ENCODE peak calls at places on chromosomes 5 and 9, in four cellular contexts. Y is A549, R is hippocampal formation, L is right lobe of liver. D is an unnamed sample.

GRCh38 chr9:112544477-112544876 is 57.9 kb downstream of the KIAA1958 start:
- DNase-seq in Y (no peak), R (no peak), L (no peak), D (no peak)

GRCh38 chr9:136011703-136012496 is 50.7 kb upstream of the UBAC1 start:
- DNase-seq in Y (no peak), R (peak; percentile 39), L (peak; percentile 89), D (no peak)

GRCh38 chr5:28810751-28811136 is 1772.4 kb upstream of the CDH9 start:
- DNase-seq in Y (no peak), R (no peak), L (no peak), D (no peak)

GRCh38 chr5:131147258-131147657 is 17.8 kb downstream of the HINT1 start:
- DNase-seq in Y (no peak), R (no peak), L (no peak), D (no peak)

GRCh38 chr5:141915881-141916336 is 7.8 kb upstream of the DELE1 start:
- DNase-seq in Y (no peak), R (no peak), L (no peak), D (no peak)

GRCh38 chr5:157793298-157793791 is 49.8 kb downstream of the LSM11 start:
- DNase-seq in Y (no peak), R (no peak), L (no peak), D (no peak)

GRCh38 chr9:2356391-2356790 is 265.2 kb upstream of the VLDLR start:
- DNase-seq in Y (no peak), R (no peak), L (no peak), D (no peak)

GRCh38 chr5:123142206-123142915 is 53.3 kb downstream of the PRDM6 start:
- DNase-seq in Y (no peak), R (no peak), L (no peak), D (no peak)

GRCh38 chr9:130680836-130681768 is 12.5 kb upstream of the EXOSC2 start:
- DNase-seq in Y (peak; percentile 95), R (no peak), L (peak; percentile 90), D (peak; percentile 97)

GRCh38 chr9:137049544-137050449 is 3.8 kb upstream of the NPDC1 start:
- DNase-seq in Y (peak; percentile 73), R (peak; percentile 45), L (peak; percentile 62), D (peak; percentile 94)

GRCh38 chr5:32303755-32304120 is 9.0 kb downstream of the MTMR12 start:
- DNase-seq in Y (no peak), R (no peak), L (no peak), D (no peak)

GRCh38 chr5:125125031-125125823 is 378.8 kb upstream of the ZNF608 start:
- DNase-seq in Y (no peak), R (no peak), L (no peak), D (no peak)

GRCh38 chr9:78954286-78954685 is 617.5 kb upstream of the TLE4 start:
- DNase-seq in Y (no peak), R (no peak), L (no peak), D (no peak)

GRCh38 chr9:122360891-122361290 is 9.9 kb upstream of the PTGS1 start:
- DNase-seq in Y (no peak), R (no peak), L (no peak), D (no peak)

GRCh38 chr5:94433393-94434149 is 184.8 kb downstream of the KIAA0825 start:
- DNase-seq in Y (no peak), R (no peak), L (no peak), D (no peak)

GRCh38 chr9:37495571-37495970 is 9.8 kb downstream of the POLR1E start:
- DNase-seq in Y (no peak), R (no peak), L (no peak), D (no peak)

GRCh38 chr9:37820142-37820541 is 19.5 kb downstream of the DCAF10 start:
- DNase-seq in Y (no peak), R (no peak), L (no peak), D (no peak)

GRCh38 chr5:170502692-170503091 is 1.1 kb upstream of the KCNIP1 start:
- DNase-seq in Y (no peak), R (no peak), L (no peak), D (no peak)

GRCh38 chr5:56337715-56338319 is 104.7 kb upstream of the ANKRD55 start:
- DNase-seq in Y (no peak), R (no peak), L (no peak), D (no peak)

GRCh38 chr5:998975-999501 is 9.6 kb upstream of the NKD2 start:
- DNase-seq in Y (no peak), R (no peak), L (no peak), D (no peak)

GRCh38 chr9:130042931-130043653 is at the start of gene FNBP1:
- DNase-seq in Y (peak; percentile 83), R (peak; percentile 87), L (peak; percentile 91), D (peak; percentile 87)

GRCh38 chr5:33489481-33490067 is 48.8 kb downstream of the TARS1 start:
- DNase-seq in Y (no peak), R (no peak), L (no peak), D (no peak)

GRCh38 chr5:133514456-133514855 is 97.9 kb downstream of the FSTL4 start:
- DNase-seq in Y (no peak), R (no peak), L (no peak), D (no peak)

GRCh38 chr5:89255845-89256463 is 373.0 kb upstream of the MEF2C start:
- DNase-seq in Y (peak; percentile 3), R (no peak), L (no peak), D (no peak)

GRCh38 chr9:36143242-36143641 is 6.7 kb downstream of the GLIPR2 start:
- DNase-seq in Y (no peak), R (no peak), L (no peak), D (no peak)

GRCh38 chr5:61768692-61769281 is 436.7 kb downstream of the ZSWIM6 start:
- DNase-seq in Y (peak; percentile 69), R (no peak), L (peak; percentile 24), D (peak; percentile 26)

GRCh38 chr5:3356016-3356415 is 239.6 kb upstream of the IRX1 start:
- DNase-seq in Y (no peak), R (no peak), L (no peak), D (no peak)

GRCh38 chr5:135476615-135477493 is 24.7 kb upstream of the TIFAB start:
- DNase-seq in Y (no peak), R (no peak), L (no peak), D (no peak)

GRCh38 chr5:127702913-127703575 is at the start of gene CCDC192:
- DNase-seq in Y (no peak), R (no peak), L (no peak), D (no peak)

GRCh38 chr5:32298056-32298420 is 14.7 kb downstream of the MTMR12 start:
- DNase-seq in Y (no peak), R (no peak), L (no peak), D (no peak)

GRCh38 chr5:759781-760362 is 24.7 kb downstream of the ZDHHC11B start:
- DNase-seq in Y (no peak), R (no peak), L (no peak), D (no peak)

GRCh38 chr5:8756498-8757084 is 789.3 kb downstream of the SEMA5A start:
- DNase-seq in Y (no peak), R (peak; percentile 45), L (no peak), D (no peak)

GRCh38 chr9:35680331-35681105 is 6.8 kb downstream of the CA9 start:
- DNase-seq in Y (no peak), R (no peak), L (peak; percentile 9), D (no peak)

GRCh38 chr5:175789670-175790069 is 81.7 kb upstream of the CPLX2 start:
- DNase-seq in Y (no peak), R (no peak), L (no peak), D (no peak)

GRCh38 chr9:22146604-22147003 is 137.5 kb upstream of the CDKN2B start:
- DNase-seq in Y (no peak), R (no peak), L (no peak), D (no peak)

GRCh38 chr9:127724012-127724411 is 8.1 kb downstream of the TTC16 start:
- DNase-seq in Y (no peak), R (no peak), L (no peak), D (no peak)

GRCh38 chr5:97501286-97501964 is 318.4 kb upstream of the RIOK2 start:
- DNase-seq in Y (no peak), R (no peak), L (no peak), D (no peak)

D was measured in 8988T.